ENCODE peak calls at places on chromosome 19, in eight cellular contexts. Y, D, R, A, F, W, X and E are unnamed samples.

GRCh38 chr19:3136684-3137055 is 837 bp downstream of the GNA15 start:
- DNase-seq in D (no peak), F (no peak), A (no peak), Y (no peak), X (no peak), W (no peak), R (no peak), E (no peak)

GRCh38 chr19:13132471-13133166 is 14.6 kb downstream of the NACC1 start:
- DNase-seq in W (no peak), X (no peak), D (no peak), R (no peak), F (peak; percentile 33), A (no peak), Y (peak; percentile 29), E (no peak)

GRCh38 chr19:58558066-58558622 is at the start of gene UBE2M:
- DNase-seq in Y (peak; percentile 66), W (no peak), A (no peak), X (no peak), R (peak; percentile 88), D (peak; percentile 72), F (no peak), E (no peak)

GRCh38 chr19:53942001-53942786 is 20.5 kb upstream of the CACNG8 start:
- DNase-seq in Y (peak; percentile 97), W (peak; percentile 59), D (no peak), R (peak; percentile 56), X (peak; percentile 96), F (no peak), A (no peak), E (no peak)

GRCh38 chr19:46181386-46181774 is 33.3 kb downstream of the IGFL2 start:
- DNase-seq in W (peak; percentile 35), D (no peak), F (peak; percentile 21), A (no peak), X (no peak), Y (no peak), R (no peak), E (no peak)

GRCh38 chr19:7471696-7472620 is 16.9 kb downstream of the PEX11G start:
- DNase-seq in R (no peak), Y (no peak), A (no peak), F (no peak), D (no peak), X (no peak), W (no peak), E (no peak)

GRCh38 chr19:5889288-5889971 is 14.2 kb downstream of the NDUFA11 start:
- DNase-seq in Y (no peak), X (no peak), F (peak; percentile 29), R (no peak), W (no peak), A (no peak), D (no peak), E (no peak)

GRCh38 chr19:40009674-40010073 is 12.8 kb downstream of the ZNF546 start:
- DNase-seq in F (no peak), D (no peak), A (no peak), W (no peak), R (no peak), X (no peak), Y (no peak), E (no peak)

GRCh38 chr19:51978882-51979281 is 7.8 kb downstream of the ZNF350 start:
- DNase-seq in R (no peak), A (no peak), W (no peak), F (no peak), X (no peak), D (no peak), Y (no peak), E (no peak)

GRCh38 chr19:51983361-51983760 is 3.3 kb downstream of the ZNF350 start:
- DNase-seq in D (no peak), Y (no peak), A (no peak), F (no peak), R (no peak), X (no peak), W (no peak), E (no peak)

GRCh38 chr19:51977346-51977745 is 9.3 kb downstream of the ZNF350 start:
- DNase-seq in A (no peak), Y (no peak), F (no peak), R (no peak), W (no peak), X (no peak), D (no peak), E (no peak)

GRCh38 chr19:51976852-51977251 is 9.8 kb downstream of the ZNF350 start:
- DNase-seq in W (no peak), X (no peak), A (no peak), Y (no peak), D (no peak), R (no peak), F (no peak), E (no peak)

GRCh38 chr19:51980116-51980736 is 6.4 kb downstream of the ZNF350 start:
- DNase-seq in W (no peak), Y (no peak), F (no peak), A (no peak), D (no peak), X (no peak), R (no peak), E (no peak)
- TF ChIP-seq CTCF in W (no peak), Y (no peak), F (no peak), A (no peak), D (no peak), X (no peak), R (no peak), E (no peak)

GRCh38 chr19:50519006-50519575 is 5.4 kb upstream of the ASPDH start:
- DNase-seq in W (no peak), R (no peak), Y (no peak), F (no peak), A (no peak), X (no peak), D (no peak), E (no peak)

GRCh38 chr19:50516456-50516855 is 2.7 kb upstream of the ASPDH start:
- DNase-seq in X (no peak), W (no peak), A (no peak), Y (no peak), R (no peak), F (no peak), D (no peak), E (no peak)

GRCh38 chr19:50516859-50517703 is 3.4 kb upstream of the ASPDH start:
- DNase-seq in F (no peak), Y (no peak), W (no peak), R (no peak), A (no peak), D (no peak), X (no peak), E (no peak)

GRCh38 chr19:50517704-50518075 is 4.0 kb upstream of the ASPDH start:
- DNase-seq in X (no peak), Y (no peak), R (no peak), A (no peak), F (no peak), W (no peak), D (no peak), E (no peak)

DNA sequence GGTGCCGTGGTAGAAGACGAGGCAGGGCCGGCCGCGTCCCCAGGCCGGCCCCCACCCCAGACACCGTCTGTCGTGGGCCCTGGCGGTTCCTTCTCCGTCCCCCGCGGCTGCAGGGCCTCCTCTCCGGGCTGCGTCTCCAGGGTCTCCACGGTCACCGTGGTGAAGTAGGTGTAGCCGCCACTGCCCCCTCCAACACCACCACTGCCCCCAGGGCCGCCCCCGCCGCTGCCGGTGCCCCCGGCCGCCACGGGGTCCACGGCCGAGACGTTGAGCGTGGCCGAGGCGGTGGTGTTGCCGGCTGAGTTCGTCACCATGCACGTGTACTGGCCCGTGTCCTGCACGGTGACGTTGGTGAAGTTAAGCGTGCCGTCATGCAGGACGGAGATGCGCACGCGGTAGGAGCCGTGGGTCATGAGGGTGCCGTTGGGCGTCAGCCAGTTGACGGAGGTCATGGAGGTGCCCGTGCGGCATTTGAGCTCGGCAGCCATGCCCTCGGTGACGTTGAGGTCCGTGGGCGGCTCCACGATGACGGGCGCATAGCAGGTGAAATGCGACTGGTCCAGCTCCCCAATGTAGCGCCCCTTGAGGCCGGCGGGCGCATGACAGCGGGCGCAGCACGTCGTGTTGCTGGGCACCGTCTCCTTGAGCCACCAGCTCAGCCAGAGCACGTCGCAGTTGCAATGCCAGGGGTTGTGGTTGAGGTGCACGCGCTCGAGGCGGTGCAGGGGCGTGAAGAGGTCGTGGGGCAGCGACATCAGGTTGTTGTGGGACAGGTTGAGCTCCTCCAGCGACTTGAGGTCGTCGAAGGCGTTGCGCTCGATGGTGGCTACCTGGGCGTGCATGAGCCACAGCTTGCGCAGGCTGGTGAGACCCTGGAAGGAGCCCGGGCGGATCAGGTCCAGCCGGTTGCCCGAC is 4.6 kb upstream of the ASPDH start:
- DNase-seq in W (no peak), F (no peak), D (no peak), X (no peak), A (no peak), R (no peak), Y (peak; percentile 69), E (no peak)
- TF ChIP-seq CTCF in W (peak; percentile 51), F (no peak), D (no peak), X (peak; percentile 36), A (no peak), R (no peak), Y (peak; percentile 74), E (no peak)

GRCh38 chr19:14381689-14382474 is 638 bp downstream of the ADGRE5 start:
- DNase-seq in A (no peak), Y (no peak), R (no peak), F (peak; percentile 44), W (peak; percentile 48), D (no peak), X (no peak), E (no peak)

GRCh38 chr19:14378890-14379289 is 2.4 kb upstream of the ADGRE5 start:
- DNase-seq in A (no peak), W (no peak), F (no peak), D (no peak), Y (no peak), R (no peak), X (no peak), E (no peak)

GRCh38 chr19:14383556-14383897 is 2.3 kb downstream of the ADGRE5 start:
- DNase-seq in A (no peak), W (peak; percentile 57), X (no peak), F (peak; percentile 67), Y (no peak), D (no peak), R (no peak), E (no peak)

GRCh38 chr19:14385492-14385891 is 4.2 kb downstream of the ADGRE5 start:
- DNase-seq in A (no peak), X (no peak), W (no peak), Y (no peak), D (no peak), F (no peak), R (no peak), E (no peak)

DNA sequence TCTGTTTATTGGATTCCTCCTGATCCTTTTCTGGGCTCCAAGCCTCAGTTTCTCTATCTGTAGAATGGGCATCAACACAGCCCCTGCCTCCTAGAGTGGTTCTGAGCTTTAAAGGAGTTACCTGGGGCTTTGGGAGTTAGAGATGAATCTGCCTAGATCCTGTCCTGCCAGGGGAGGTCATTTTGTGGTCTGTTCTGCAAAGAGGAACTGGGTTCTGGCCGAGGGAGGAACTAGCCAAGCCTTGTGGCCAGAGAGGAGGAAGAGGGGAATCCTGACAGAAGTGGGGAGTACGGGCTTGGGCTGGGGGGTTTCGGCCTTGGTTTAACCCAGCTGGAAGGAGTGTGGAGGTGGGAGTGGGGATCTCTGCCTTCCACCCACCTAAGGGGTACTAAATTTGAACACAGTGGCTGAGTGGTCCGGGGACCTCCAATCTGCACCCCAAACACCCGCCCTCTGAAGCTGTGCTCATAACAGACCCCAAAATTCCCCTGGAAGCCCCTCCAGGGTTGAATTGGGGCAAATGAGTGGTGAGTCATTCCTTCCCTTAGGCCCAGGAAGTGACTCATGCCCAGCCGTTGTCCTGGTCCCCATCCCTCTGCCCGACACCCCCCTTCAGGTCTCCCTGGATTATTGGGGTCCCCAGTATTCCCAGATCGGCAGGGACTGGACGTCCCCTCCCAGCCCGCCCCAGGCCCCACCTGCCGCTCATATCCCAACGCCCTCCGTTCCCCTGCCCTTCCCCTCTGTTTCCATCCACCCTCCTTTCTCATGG is 2.8 kb downstream of the ADGRE5 start:
- DNase-seq in R (no peak), Y (no peak), W (peak; percentile 66), F (peak; percentile 49), A (no peak), D (no peak), X (no peak), E (no peak)
- TF ChIP-seq CTCF in R (no peak), Y (no peak), W (no peak), F (no peak), A (no peak), D (no peak), X (no peak), E (no peak)

GRCh38 chr19:31315621-31316011 is 33.6 kb downstream of the TSHZ3 start:
- DNase-seq in W (no peak), F (no peak), D (no peak), A (no peak), X (no peak), Y (no peak), R (no peak), E (no peak)

GRCh38 chr19:31316201-31316951 is 32.9 kb downstream of the TSHZ3 start:
- DNase-seq in W (peak; percentile 48), D (no peak), F (peak; percentile 82), A (no peak), X (peak; percentile 84), R (no peak), Y (no peak), E (no peak)

GRCh38 chr19:31314156-31314555 is 35.1 kb downstream of the TSHZ3 start:
- DNase-seq in F (no peak), A (no peak), Y (no peak), X (no peak), D (no peak), R (no peak), W (no peak), E (no peak)

GRCh38 chr19:31313291-31314030 is 35.8 kb downstream of the TSHZ3 start:
- DNase-seq in F (no peak), D (no peak), X (no peak), R (no peak), W (no peak), A (no peak), Y (no peak), E (no peak)

DNA sequence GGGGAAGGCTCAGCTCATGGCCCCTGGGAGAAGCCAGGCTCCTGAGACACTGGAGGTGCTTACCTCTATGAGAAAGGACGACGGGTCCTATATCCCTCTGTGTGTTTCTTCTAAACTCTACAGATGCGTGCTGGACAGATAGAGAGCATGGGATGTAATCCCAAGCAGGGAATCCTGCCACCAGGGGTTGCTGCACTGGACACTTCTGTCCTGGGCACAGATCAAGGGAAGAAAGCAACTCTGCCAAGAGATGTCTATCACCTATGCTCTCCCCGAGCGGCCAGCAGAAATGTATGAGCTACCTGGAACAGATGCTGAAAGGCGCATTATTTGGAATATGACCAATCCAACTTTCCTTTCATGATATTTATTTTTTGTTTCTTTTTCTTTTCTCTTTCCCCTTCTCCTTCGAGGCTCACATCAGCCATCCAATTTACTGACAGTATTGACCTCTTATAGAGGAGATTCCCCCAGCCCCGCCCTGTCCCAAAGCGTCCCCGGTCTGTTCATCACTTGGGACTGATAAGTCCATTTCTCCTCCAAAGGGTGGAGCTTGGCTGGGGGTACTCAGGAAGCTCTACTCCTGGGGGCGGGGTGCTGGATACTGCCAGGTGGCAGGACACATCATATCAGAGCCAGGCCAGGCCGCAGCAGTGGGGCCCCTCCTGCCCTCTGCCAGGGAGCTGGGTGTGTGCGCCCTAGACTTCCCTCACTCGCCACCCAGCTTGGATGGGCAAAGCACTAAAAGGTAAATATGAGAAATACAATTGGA is 34.2 kb downstream of the TSHZ3 start:
- DNase-seq in Y (no peak), W (no peak), D (no peak), R (no peak), X (peak; percentile 56), F (no peak), A (no peak), E (no peak)
- TF ChIP-seq CTCF in Y (peak; percentile 45), W (no peak), D (no peak), R (no peak), X (peak; percentile 53), F (no peak), A (no peak), E (peak; percentile 54)